ENCODE peak calls at places on chromosomes 4 and X, in eight cellular contexts. Q is D341Med; J is CD4-positive, alpha-beta memory T cell; I is activated B cell treated with CpG ODN at 0.5 μM for 24 hours; W is anterior cingulate cortex; Y is tibial artery; X is frontal cortex; R is osteoblast. F is an unnamed sample.

GRCh38 chr4:53185853-53186590 is 179.8 kb downstream of the SCFD2 start:
- DNase-seq in W (no peak), J (no peak), X (no peak), R (no peak), Q (no peak), Y (no peak), I (no peak), F (no peak)

GRCh38 chr4:1968667-1969295 is 40.0 kb downstream of the NELFA start:
- DNase-seq in W (peak), Q (no peak), X (no peak), R (peak), I (no peak), J (no peak), Y (no peak), F (no peak)

GRCh38 chrX:79477691-79478090 is 110.6 kb upstream of the ITM2A start:
- DNase-seq in W (no peak), R (no peak), I (no peak), Q (no peak), Y (no peak), J (no peak), X (no peak), F (no peak)

GRCh38 chr4:1771555-1772305 is 21.4 kb upstream of the FGFR3 start:
- DNase-seq in X (no peak), R (no peak), Q (no peak), J (no peak), I (no peak), Y (no peak), W (no peak), F (no peak)

GRCh38 chr4:174120446-174121142 is 162.9 kb downstream of the FBXO8 start:
- DNase-seq in I (no peak), J (no peak), Q (peak), R (peak), Y (peak), X (peak), W (peak), F (peak)

GRCh38 chr4:107009196-107009595 is 26.9 kb downstream of the DKK2 start:
- DNase-seq in R (no peak), Q (no peak), J (no peak), Y (no peak), X (no peak), I (no peak), W (no peak), F (no peak)

GRCh38 chr4:61580721-61581377 is 380.7 kb downstream of the ADGRL3 start:
- DNase-seq in R (no peak), J (no peak), Q (no peak), X (no peak), Y (no peak), I (no peak), W (no peak), F (no peak)

GRCh38 chrX:111511477-111511876 is at the start of gene SERTM2:
- DNase-seq in I (no peak), Q (peak), J (no peak), W (no peak), Y (no peak), X (no peak), R (no peak), F (peak)

GRCh38 chrX:151860827-151861226 is 51.9 kb upstream of the MAGEA4 start:
- DNase-seq in J (no peak), X (no peak), I (no peak), Y (no peak), R (no peak), W (no peak), Q (no peak), F (no peak)

GRCh38 chrX:74420194-74421035 is 878 bp upstream of the SLC16A2 start:
- DNase-seq in Q (peak), W (peak), X (peak), J (peak), I (no peak), Y (peak), R (peak), F (peak)

GRCh38 chr4:69546121-69546520 is 50.4 kb upstream of the UGT2B4 start:
- DNase-seq in Y (no peak), W (no peak), Q (no peak), X (no peak), J (no peak), R (no peak), I (no peak), F (peak)

GRCh38 chr4:177047851-177048174 is 255.1 kb upstream of the VEGFC start:
- DNase-seq in Y (no peak), Q (no peak), R (no peak), J (no peak), I (no peak), X (no peak), W (no peak), F (no peak)

GRCh38 chr4:7266525-7267292 is 74.4 kb downstream of the SORCS2 start:
- DNase-seq in W (no peak), R (peak), J (no peak), X (no peak), Q (no peak), I (no peak), Y (no peak), F (no peak)

GRCh38 chr4:152619556-152619955 is 60.2 kb downstream of the TMEM154 start:
- DNase-seq in J (no peak), R (no peak), Q (no peak), W (no peak), I (no peak), Y (no peak), X (no peak), F (no peak)

GRCh38 chr4:80178964-80179363 is 18.3 kb upstream of the PRDM8 start:
- DNase-seq in I (no peak), X (no peak), Y (no peak), W (no peak), J (no peak), Q (no peak), R (no peak), F (no peak)

GRCh38 chrX:13939741-13940597 is 89.7 kb downstream of the GEMIN8 start:
- DNase-seq in Q (no peak), R (no peak), W (no peak), I (no peak), X (no peak), J (no peak), Y (no peak), F (no peak)